ENCODE peak calls at places on chromosomes 11 and 22, in eight cellular contexts. B is epithelial cell of proximal tubule, E is astrocyte of the spinal cord, S is upper lobe of right lung, Y is hepatocyte, D is fibroblast of pulmonary artery, R is cardiac fibroblast, H is colonic mucosa. N is an unnamed sample.

GRCh38 chr11:18633256-18634139 is 644 bp downstream of the SPTY2D1 start:
- DNase-seq in B (no peak), Y (peak), D (peak), H (peak), S (no peak), R (no peak), E (peak), N (peak)

GRCh38 chr22:47180796-47181195 is 418.3 kb downstream of the TBC1D22A start:
- DNase-seq in R (no peak), E (no peak), S (no peak), D (no peak), B (no peak), Y (no peak), H (no peak), N (no peak)

GRCh38 chr22:46579751-46580449 is 40.3 kb upstream of the GRAMD4 start:
- DNase-seq in D (no peak), H (no peak), B (no peak), Y (peak), E (no peak), S (peak), R (no peak), N (no peak)

GRCh38 chr11:127950162-127950561 is 637.2 kb downstream of the ETS1 start:
- DNase-seq in H (no peak), R (no peak), S (no peak), D (no peak), E (no peak), B (no peak), Y (no peak), N (no peak)

GRCh38 chr11:94794287-94795168 is 26.4 kb downstream of the AMOTL1 start:
- DNase-seq in E (peak), B (no peak), D (peak), H (no peak), R (peak), S (peak), Y (no peak), N (peak)

GRCh38 chr11:119843760-119844330 is 114.8 kb upstream of the NECTIN1 start:
- DNase-seq in S (no peak), B (no peak), H (no peak), R (peak), Y (no peak), D (no peak), E (no peak), N (no peak)

GRCh38 chr11:130427049-130427388 is 1.4 kb downstream of the ADAMTS8 start:
- DNase-seq in Y (no peak), R (no peak), E (no peak), B (no peak), S (no peak), D (no peak), H (no peak), N (no peak)

GRCh38 chr11:48210052-48210451 is 6.6 kb upstream of the OR4B1 start:
- DNase-seq in H (no peak), E (no peak), B (no peak), S (no peak), D (peak), R (peak), Y (no peak), N (no peak)

GRCh38 chr11:62705401-62705800 is 1.8 kb downstream of the BSCL2 start:
- DNase-seq in B (no peak), R (no peak), Y (no peak), H (no peak), E (no peak), D (no peak), S (peak), N (no peak)

GRCh38 chr22:48951836-48952235 is 875.8 kb downstream of the BRD1 start:
- DNase-seq in E (no peak), D (no peak), H (no peak), B (no peak), Y (no peak), S (no peak), R (no peak), N (no peak)

GRCh38 chr11:134633276-134633675 is 221.2 kb upstream of the B3GAT1 start:
- DNase-seq in E (no peak), S (no peak), R (no peak), D (no peak), Y (no peak), B (no peak), H (no peak), N (no peak)

GRCh38 chr11:24324211-24324610 is 172.6 kb upstream of the LUZP2 start:
- DNase-seq in D (peak), H (no peak), S (no peak), B (no peak), Y (no peak), E (peak), R (peak), N (no peak)

GRCh38 chr11:72534859-72535547 is 100.7 kb upstream of the CLPB start:
- DNase-seq in Y (peak), H (no peak), D (no peak), S (no peak), R (no peak), B (no peak), E (no peak), N (peak)

GRCh38 chr11:110297726-110298297 is 1.4 kb upstream of the RDX start:
- DNase-seq in Y (peak), B (no peak), D (peak), R (no peak), E (no peak), H (no peak), S (no peak), N (no peak)

GRCh38 chr11:103703954-103704353 is 332.5 kb upstream of the DDI1 start:
- DNase-seq in Y (no peak), E (no peak), R (no peak), S (no peak), D (no peak), H (no peak), B (no peak), N (no peak)

GRCh38 chr11:18295316-18295715 is 26.6 kb downstream of the HPS5 start:
- DNase-seq in B (no peak), D (no peak), E (no peak), S (no peak), R (no peak), Y (no peak), H (no peak), N (no peak)

GRCh38 chr11:64233913-64234839 is at the start of gene VEGFB:
- DNase-seq in S (peak), B (no peak), R (no peak), Y (peak), D (peak), E (peak), H (peak), N (no peak)

GRCh38 chr11:23311986-23312940 is 452.0 kb upstream of the CCDC179 start:
- DNase-seq in H (no peak), S (no peak), B (no peak), R (peak), E (peak), Y (no peak), D (peak), N (no peak)
- TF ChIP-seq CTCF in H (no peak), S (no peak), B (no peak), R (no peak), E (no peak), Y (no peak), D (no peak), N (no peak)

GRCh38 chr22:28925916-28926315 is 42.5 kb downstream of the ZNRF3 start:
- DNase-seq in R (no peak), E (no peak), S (no peak), H (no peak), B (no peak), Y (no peak), D (no peak), N (no peak)

GRCh38 chr22:28920757-28921584 is 37.6 kb downstream of the ZNRF3 start:
- DNase-seq in R (no peak), H (no peak), B (no peak), D (no peak), E (no peak), Y (no peak), S (no peak), N (no peak)

GRCh38 chr22:28921585-28921879 is 38.2 kb downstream of the ZNRF3 start:
- DNase-seq in Y (no peak), S (no peak), H (no peak), R (no peak), E (no peak), B (no peak), D (no peak), N (no peak)

GRCh38 chr22:28922540-28923244 is 39.3 kb downstream of the ZNRF3 start:
- DNase-seq in E (no peak), B (no peak), Y (no peak), S (no peak), D (no peak), H (peak), R (no peak), N (no peak)

GRCh38 chr22:28923826-28924732 is 40.7 kb downstream of the ZNRF3 start:
- DNase-seq in S (peak), H (peak), E (no peak), B (no peak), D (no peak), Y (peak), R (no peak), N (no peak)
- H3K4me3 ChIP-seq in S (no peak), H (no peak), E (no peak), B (no peak), D (no peak), Y (no peak), R (no peak), N (peak)

GRCh38 chr11:7385532-7385931 is 99.8 kb upstream of the OLFML1 start:
- DNase-seq in R (no peak), E (no peak), Y (no peak), S (no peak), D (no peak), H (no peak), B (no peak), N (no peak)

GRCh38 chr11:7383406-7383805 is 101.9 kb upstream of the OLFML1 start:
- DNase-seq in H (no peak), B (no peak), R (no peak), S (no peak), Y (no peak), D (no peak), E (no peak), N (no peak)

GRCh38 chr11:7381937-7382336 is 103.4 kb upstream of the OLFML1 start:
- DNase-seq in D (no peak), Y (no peak), R (no peak), H (no peak), E (no peak), S (no peak), B (no peak), N (no peak)

DNA sequence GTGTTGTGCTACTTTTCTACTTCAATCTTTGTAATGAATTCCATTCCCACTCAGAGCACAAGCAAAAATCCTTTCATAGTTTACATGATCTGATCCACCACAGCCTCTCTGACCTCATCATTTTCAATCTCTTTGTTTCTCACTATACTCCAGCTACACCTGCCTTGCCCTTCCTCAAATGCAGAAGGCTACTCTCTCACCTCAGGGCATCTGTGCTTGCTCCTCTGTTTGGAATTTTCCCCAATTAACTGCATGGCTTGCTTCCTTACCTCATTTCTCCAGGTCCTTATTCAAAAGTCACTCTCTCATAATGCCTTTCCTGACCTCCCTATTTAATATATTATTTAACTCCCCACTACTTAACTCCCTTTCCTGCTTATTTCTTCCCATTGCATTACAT is 100.6 kb upstream of the OLFML1 start:
- DNase-seq in R (no peak), S (no peak), D (no peak), H (no peak), E (no peak), Y (no peak), B (no peak), N (no peak)
- TF ChIP-seq CTCF in R (no peak), S (no peak), D (no peak), H (no peak), E (no peak), Y (no peak), B (no peak), N (no peak)

GRCh38 chr11:556857-557256 is 3.7 kb downstream of the LMNTD2 start:
- DNase-seq in S (no peak), E (no peak), B (no peak), R (no peak), D (no peak), Y (no peak), H (no peak), N (no peak)
- H3K4me3 ChIP-seq in S (no peak), E (no peak), B (no peak), R (no peak), D (no peak), Y (no peak), H (no peak), N (no peak)

GRCh38 chr11:68962527-68963250 is 18.1 kb downstream of the MRGPRD start:
- DNase-seq in H (no peak), Y (no peak), S (peak), B (no peak), R (no peak), E (peak), D (no peak), N (no peak)
- TF ChIP-seq CTCF in H (no peak), Y (no peak), S (no peak), B (peak), R (no peak), E (no peak), D (no peak), N (no peak)

DNA sequence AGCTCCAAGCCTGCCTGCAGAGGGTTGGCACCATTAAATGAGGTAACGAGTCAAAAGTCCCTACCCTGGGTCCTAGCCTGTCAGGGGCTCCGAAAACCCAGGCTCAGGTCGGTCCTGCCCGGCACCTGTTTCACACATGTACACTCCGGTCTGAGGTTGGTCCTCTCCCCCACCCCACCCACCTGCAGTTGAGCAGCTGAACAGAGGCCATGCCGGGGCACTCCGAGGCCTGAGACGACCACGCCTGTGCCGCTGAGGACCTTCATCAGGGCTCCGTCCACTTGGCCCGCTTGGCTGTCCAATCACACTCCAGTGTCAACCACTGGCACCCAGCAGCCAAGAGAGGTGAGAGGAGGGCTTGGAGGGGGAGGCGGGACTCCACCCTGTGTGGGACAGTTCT is 1.6 kb downstream of the TSSC4 start:
- DNase-seq in E (no peak), D (no peak), Y (no peak), B (no peak), R (no peak), H (no peak), S (no peak), N (no peak)
- H3K4me3 ChIP-seq in E (peak), D (peak), Y (no peak), B (peak), R (peak), H (no peak), S (no peak), N (peak)

GRCh38 chr22:42630211-42630610 is 10.2 kb downstream of the ATP5MGL start:
- DNase-seq in E (no peak), S (no peak), H (no peak), Y (no peak), D (no peak), R (no peak), B (no peak), N (no peak)

GRCh38 chr22:42630901-42631602 is 9.3 kb downstream of the ATP5MGL start:
- DNase-seq in R (peak), E (peak), D (no peak), S (no peak), Y (no peak), H (no peak), B (no peak), N (no peak)

GRCh38 chr22:42633013-42633412 is 7.4 kb downstream of the ATP5MGL start:
- DNase-seq in H (no peak), D (no peak), Y (no peak), S (no peak), B (no peak), R (no peak), E (no peak), N (no peak)

GRCh38 chr22:42635531-42635930 is 4.9 kb downstream of the ATP5MGL start:
- DNase-seq in E (peak), H (peak), Y (no peak), B (peak), D (peak), R (peak), S (no peak), N (peak)

DNA sequence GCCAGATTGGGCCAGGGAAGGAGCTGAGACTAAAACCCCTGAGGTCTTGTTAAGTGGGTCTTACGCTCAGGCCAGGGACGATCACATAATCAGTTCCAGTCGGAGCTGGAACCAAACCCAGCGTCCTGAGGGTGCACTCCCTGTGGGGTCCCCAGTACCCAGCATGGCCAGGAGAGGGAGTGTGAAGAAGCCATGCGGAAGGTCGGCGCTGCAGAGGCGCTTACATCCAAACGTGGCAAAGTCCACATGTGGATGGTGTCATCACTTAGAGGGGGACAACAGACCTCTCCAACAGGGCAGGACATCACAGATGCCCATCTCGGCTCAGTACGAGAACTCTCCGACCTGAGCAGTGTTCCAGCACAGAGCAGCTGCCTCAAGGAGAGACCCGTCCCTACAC is 8.3 kb downstream of the ATP5MGL start:
- DNase-seq in D (no peak), H (no peak), R (peak), B (no peak), Y (no peak), E (no peak), S (no peak), N (no peak)
- TF ChIP-seq CTCF in D (peak), H (no peak), R (peak), B (peak), Y (peak), E (peak), S (peak), N (peak)

GRCh38 chr11:83287631-83288030 is 1.5 kb upstream of the CCDC90B start:
- DNase-seq in Y (no peak), D (no peak), S (no peak), E (no peak), B (no peak), H (no peak), R (no peak), N (no peak)
- H3K4me3 ChIP-seq in Y (no peak), D (no peak), S (no peak), E (no peak), B (no peak), H (no peak), R (no peak), N (no peak)

N was measured in retinal pigment epithelial cell.